ENCODE peak calls at places on chromosomes 1 and 21, in eight cellular contexts. One of them, this sample, is unnamed.

GRCh38 chr1:42046772-42047552 is 106.2 kb upstream of the GUCA2B start:
- DNase-seq in H7: no peak
- DNase-seq in CD8-positive, alpha-beta T cell: no peak
- DNase-seq in OCI-LY7: no peak
- DNase-seq in thoracic aorta: no peak
- DNase-seq in GM23248: no peak
- DNase-seq in IMR-90: no peak
- DNase-seq in transverse colon: no peak
- DNase-seq in this sample: no peak

GRCh38 chr21:37671381-37671780 is 244.9 kb downstream of the KCNJ6 start:
- DNase-seq in H7: no peak
- DNase-seq in CD8-positive, alpha-beta T cell: no peak
- DNase-seq in OCI-LY7: no peak
- DNase-seq in thoracic aorta: no peak
- DNase-seq in GM23248: no peak
- DNase-seq in IMR-90: no peak
- DNase-seq in transverse colon: no peak
- DNase-seq in this sample: no peak

GRCh38 chr1:169615803-169616202 is 14.1 kb downstream of the SELP start:
- DNase-seq in H7: no peak
- DNase-seq in CD8-positive, alpha-beta T cell: no peak
- DNase-seq in OCI-LY7: no peak
- DNase-seq in thoracic aorta: no peak
- DNase-seq in GM23248: no peak
- DNase-seq in IMR-90: no peak
- DNase-seq in transverse colon: no peak
- DNase-seq in this sample: no peak

GRCh38 chr1:226825037-226825745 is 45.2 kb upstream of the PSEN2 start:
- DNase-seq in H7: no peak
- DNase-seq in CD8-positive, alpha-beta T cell: no peak
- DNase-seq in OCI-LY7: no peak
- DNase-seq in thoracic aorta: no peak
- DNase-seq in GM23248: no peak
- DNase-seq in IMR-90: no peak
- DNase-seq in transverse colon: no peak
- DNase-seq in this sample: no peak

GRCh38 chr1:168291222-168291824 is 10.6 kb downstream of the TBX19 start:
- DNase-seq in H7: peak; percentile 18
- DNase-seq in CD8-positive, alpha-beta T cell: no peak
- DNase-seq in OCI-LY7: no peak
- DNase-seq in thoracic aorta: no peak
- DNase-seq in GM23248: no peak
- DNase-seq in IMR-90: no peak
- DNase-seq in transverse colon: no peak
- DNase-seq in this sample: no peak

GRCh38 chr1:107707111-107707510 is 257.9 kb downstream of the VAV3 start:
- DNase-seq in H7: no peak
- DNase-seq in CD8-positive, alpha-beta T cell: no peak
- DNase-seq in OCI-LY7: peak; percentile 47
- DNase-seq in thoracic aorta: no peak
- DNase-seq in GM23248: no peak
- DNase-seq in IMR-90: no peak
- DNase-seq in transverse colon: no peak
- DNase-seq in this sample: no peak

GRCh38 chr21:35368326-35368725 is 319.2 kb upstream of the RUNX1 start:
- DNase-seq in H7: no peak
- DNase-seq in CD8-positive, alpha-beta T cell: no peak
- DNase-seq in OCI-LY7: no peak
- DNase-seq in thoracic aorta: no peak
- DNase-seq in GM23248: no peak
- DNase-seq in IMR-90: no peak
- DNase-seq in transverse colon: no peak
- DNase-seq in this sample: no peak

GRCh38 chr1:74528123-74528522 is 15.7 kb upstream of the LRRC53 start:
- DNase-seq in H7: no peak
- DNase-seq in CD8-positive, alpha-beta T cell: no peak
- DNase-seq in OCI-LY7: no peak
- DNase-seq in thoracic aorta: no peak
- DNase-seq in GM23248: no peak
- DNase-seq in IMR-90: no peak
- DNase-seq in transverse colon: no peak
- DNase-seq in this sample: no peak

GRCh38 chr1:34681481-34682451 is 73.1 kb upstream of the GJB5 start:
- DNase-seq in H7: peak; percentile 79
- DNase-seq in CD8-positive, alpha-beta T cell: no peak
- DNase-seq in OCI-LY7: peak; percentile 47
- DNase-seq in thoracic aorta: no peak
- DNase-seq in GM23248: peak; percentile 45
- DNase-seq in IMR-90: peak; percentile 28
- DNase-seq in transverse colon: peak; percentile 76
- DNase-seq in this sample: peak; percentile 35

GRCh38 chr1:1827089-1827433 is 48.8 kb upstream of the NADK start:
- DNase-seq in H7: no peak
- DNase-seq in CD8-positive, alpha-beta T cell: no peak
- DNase-seq in OCI-LY7: no peak
- DNase-seq in thoracic aorta: no peak
- DNase-seq in GM23248: peak; percentile 60
- DNase-seq in IMR-90: no peak
- DNase-seq in transverse colon: no peak
- DNase-seq in this sample: no peak

GRCh38 chr1:203199481-203200058 is 13.1 kb upstream of the CHI3L1 start:
- DNase-seq in H7: no peak
- DNase-seq in CD8-positive, alpha-beta T cell: no peak
- DNase-seq in OCI-LY7: no peak
- DNase-seq in thoracic aorta: no peak
- DNase-seq in GM23248: peak; percentile 84
- DNase-seq in IMR-90: peak; percentile 70
- DNase-seq in transverse colon: no peak
- DNase-seq in this sample: no peak

GRCh38 chr1:203199002-203199401 is 12.5 kb upstream of the CHI3L1 start:
- DNase-seq in H7: no peak
- DNase-seq in CD8-positive, alpha-beta T cell: no peak
- DNase-seq in OCI-LY7: no peak
- DNase-seq in thoracic aorta: no peak
- DNase-seq in GM23248: no peak
- DNase-seq in IMR-90: no peak
- DNase-seq in transverse colon: no peak
- DNase-seq in this sample: no peak

GRCh38 chr1:203201516-203202205 is 15.2 kb upstream of the CHI3L1 start:
- DNase-seq in H7: no peak
- DNase-seq in CD8-positive, alpha-beta T cell: no peak
- DNase-seq in OCI-LY7: no peak
- DNase-seq in thoracic aorta: no peak
- DNase-seq in GM23248: no peak
- DNase-seq in IMR-90: no peak
- DNase-seq in transverse colon: no peak
- DNase-seq in this sample: no peak

GRCh38 chr1:203200916-203201315 is 14.4 kb upstream of the CHI3L1 start:
- DNase-seq in H7: no peak
- DNase-seq in CD8-positive, alpha-beta T cell: no peak
- DNase-seq in OCI-LY7: no peak
- DNase-seq in thoracic aorta: no peak
- DNase-seq in GM23248: no peak
- DNase-seq in IMR-90: no peak
- DNase-seq in transverse colon: no peak
- DNase-seq in this sample: no peak

GRCh38 chr1:203200059-203200553 is 13.6 kb upstream of the CHI3L1 start:
- DNase-seq in H7: no peak
- DNase-seq in CD8-positive, alpha-beta T cell: no peak
- DNase-seq in OCI-LY7: no peak
- DNase-seq in thoracic aorta: no peak
- DNase-seq in GM23248: peak; percentile 90
- DNase-seq in IMR-90: peak; percentile 81
- DNase-seq in transverse colon: no peak
- DNase-seq in this sample: peak; percentile 94
- H3K4me3 ChIP-seq in H7: no peak overlapping the region
- H3K4me3 ChIP-seq in CD8-positive, alpha-beta T cell: no peak overlapping the region
- H3K4me3 ChIP-seq in OCI-LY7: no peak overlapping the region
- H3K4me3 ChIP-seq in thoracic aorta: no peak overlapping the region
- H3K4me3 ChIP-seq in GM23248: peak overlapping the region; percentile 20
- H3K4me3 ChIP-seq in IMR-90: no peak overlapping the region
- H3K4me3 ChIP-seq in transverse colon: no peak overlapping the region
- H3K4me3 ChIP-seq in this sample: no peak overlapping the region

GRCh38 chr1:29945426-29945825 is 709.1 kb downstream of the PTPRU start:
- DNase-seq in H7: peak; percentile 62
- DNase-seq in CD8-positive, alpha-beta T cell: no peak
- DNase-seq in OCI-LY7: no peak
- DNase-seq in thoracic aorta: no peak
- DNase-seq in GM23248: no peak
- DNase-seq in IMR-90: no peak
- DNase-seq in transverse colon: no peak
- DNase-seq in this sample: no peak

GRCh38 chr1:29953938-29954337 is 717.6 kb downstream of the PTPRU start:
- DNase-seq in H7: no peak
- DNase-seq in CD8-positive, alpha-beta T cell: no peak
- DNase-seq in OCI-LY7: no peak
- DNase-seq in thoracic aorta: no peak
- DNase-seq in GM23248: no peak
- DNase-seq in IMR-90: no peak
- DNase-seq in transverse colon: no peak
- DNase-seq in this sample: no peak

GRCh38 chr1:29946057-29946456 is 709.7 kb downstream of the PTPRU start:
- DNase-seq in H7: peak; percentile 56
- DNase-seq in CD8-positive, alpha-beta T cell: no peak
- DNase-seq in OCI-LY7: no peak
- DNase-seq in thoracic aorta: no peak
- DNase-seq in GM23248: no peak
- DNase-seq in IMR-90: no peak
- DNase-seq in transverse colon: no peak
- DNase-seq in this sample: no peak

GRCh38 chr1:29944253-29944652 is 707.9 kb downstream of the PTPRU start:
- DNase-seq in H7: no peak
- DNase-seq in CD8-positive, alpha-beta T cell: no peak
- DNase-seq in OCI-LY7: no peak
- DNase-seq in thoracic aorta: no peak
- DNase-seq in GM23248: no peak
- DNase-seq in IMR-90: no peak
- DNase-seq in transverse colon: no peak
- DNase-seq in this sample: no peak

DNA sequence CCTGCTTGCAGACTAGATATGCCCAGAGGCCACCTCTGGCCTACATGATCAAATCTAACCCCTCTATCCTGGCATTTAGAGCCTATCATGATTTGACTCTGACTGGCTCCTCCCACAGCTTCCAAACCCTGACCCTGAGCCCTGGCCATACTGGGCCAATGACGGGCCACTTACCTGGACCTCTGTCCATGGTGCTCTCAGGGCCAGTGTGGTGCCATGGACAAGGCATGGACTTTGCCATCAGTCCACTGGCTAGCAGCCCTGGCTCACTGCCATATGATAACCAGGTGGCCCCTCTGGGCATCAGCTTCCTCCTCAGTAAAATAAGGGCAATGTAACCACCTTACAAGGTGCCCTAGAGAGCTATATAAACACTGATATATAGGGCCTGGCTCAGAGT is 713.4 kb downstream of the PTPRU start:
- DNase-seq in H7: no peak
- DNase-seq in CD8-positive, alpha-beta T cell: no peak
- DNase-seq in OCI-LY7: no peak
- DNase-seq in thoracic aorta: no peak
- DNase-seq in GM23248: no peak
- DNase-seq in IMR-90: no peak
- DNase-seq in transverse colon: no peak
- DNase-seq in this sample: no peak
- H3K4me3 ChIP-seq in H7: no peak overlapping the region
- H3K4me3 ChIP-seq in CD8-positive, alpha-beta T cell: no peak overlapping the region
- H3K4me3 ChIP-seq in OCI-LY7: no peak overlapping the region
- H3K4me3 ChIP-seq in thoracic aorta: no peak overlapping the region
- H3K4me3 ChIP-seq in GM23248: no peak overlapping the region
- H3K4me3 ChIP-seq in IMR-90: no peak overlapping the region
- H3K4me3 ChIP-seq in transverse colon: no peak overlapping the region
- H3K4me3 ChIP-seq in this sample: no peak overlapping the region

GRCh38 chr1:44617703-44618029 is 56.6 kb downstream of the TMEM53 start:
- DNase-seq in H7: peak; percentile 69
- DNase-seq in CD8-positive, alpha-beta T cell: no peak
- DNase-seq in OCI-LY7: no peak
- DNase-seq in thoracic aorta: no peak
- DNase-seq in GM23248: no peak
- DNase-seq in IMR-90: no peak
- DNase-seq in transverse colon: no peak
- DNase-seq in this sample: no peak

GRCh38 chr1:44620072-44620471 is 54.2 kb downstream of the TMEM53 start:
- DNase-seq in H7: no peak
- DNase-seq in CD8-positive, alpha-beta T cell: no peak
- DNase-seq in OCI-LY7: no peak
- DNase-seq in thoracic aorta: no peak
- DNase-seq in GM23248: no peak
- DNase-seq in IMR-90: no peak
- DNase-seq in transverse colon: no peak
- DNase-seq in this sample: no peak

GRCh38 chr1:44616284-44616990 is 57.8 kb downstream of the TMEM53 start:
- DNase-seq in H7: peak; percentile 79
- DNase-seq in CD8-positive, alpha-beta T cell: no peak
- DNase-seq in OCI-LY7: no peak
- DNase-seq in thoracic aorta: no peak
- DNase-seq in GM23248: no peak
- DNase-seq in IMR-90: no peak
- DNase-seq in transverse colon: no peak
- DNase-seq in this sample: no peak

GRCh38 chr1:44619261-44619900 is 54.9 kb downstream of the TMEM53 start:
- DNase-seq in H7: peak; percentile 62
- DNase-seq in CD8-positive, alpha-beta T cell: no peak
- DNase-seq in OCI-LY7: no peak
- DNase-seq in thoracic aorta: no peak
- DNase-seq in GM23248: peak; percentile 91
- DNase-seq in IMR-90: peak; percentile 49
- DNase-seq in transverse colon: no peak
- DNase-seq in this sample: peak; percentile 93

DNA sequence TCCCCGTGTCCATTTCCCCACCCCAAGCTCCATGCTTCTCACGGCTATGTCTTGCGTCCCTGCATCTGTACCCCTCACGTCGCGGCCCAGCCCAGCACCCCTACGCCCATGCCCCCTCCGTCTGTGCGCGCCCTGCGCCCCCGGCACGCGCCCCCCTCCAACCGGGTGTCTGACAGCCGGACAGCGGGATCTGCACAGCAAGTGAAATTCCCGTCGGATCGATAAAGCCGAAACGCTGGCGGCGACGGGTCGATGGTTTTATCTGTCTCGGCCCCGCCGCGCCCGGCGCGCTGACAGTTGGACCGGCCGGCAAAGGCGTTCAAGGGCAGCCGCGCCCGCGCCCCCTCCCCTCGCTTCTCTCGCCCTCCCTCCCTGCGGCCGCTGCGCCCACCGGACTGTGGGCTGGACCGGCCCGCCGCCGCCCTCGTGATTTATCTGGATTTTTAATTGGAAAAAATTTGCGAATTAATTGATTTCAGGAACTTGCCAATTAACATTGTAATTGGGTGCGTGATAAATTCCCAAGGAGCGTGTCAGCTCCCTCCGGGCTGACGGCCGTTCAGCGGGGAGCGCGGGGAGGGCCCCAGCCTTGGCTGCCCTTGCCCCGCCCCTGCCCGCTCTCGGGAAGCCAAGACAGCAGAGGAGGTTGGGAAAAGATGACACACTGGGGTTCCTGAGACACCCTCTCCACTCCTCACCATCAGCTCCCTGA is 57.1 kb downstream of the TMEM53 start:
- DNase-seq in H7: peak; percentile 90
- DNase-seq in CD8-positive, alpha-beta T cell: no peak
- DNase-seq in OCI-LY7: no peak
- DNase-seq in thoracic aorta: no peak
- DNase-seq in GM23248: peak; percentile 92
- DNase-seq in IMR-90: peak; percentile 34
- DNase-seq in transverse colon: peak; percentile 26
- DNase-seq in this sample: peak; percentile 69
- H3K4me3 ChIP-seq in H7: peak overlapping the region; percentile 34
- H3K4me3 ChIP-seq in CD8-positive, alpha-beta T cell: no peak overlapping the region
- H3K4me3 ChIP-seq in OCI-LY7: no peak overlapping the region
- H3K4me3 ChIP-seq in thoracic aorta: peak overlapping the region; percentile 50
- H3K4me3 ChIP-seq in GM23248: peak overlapping the region; percentile 78
- H3K4me3 ChIP-seq in IMR-90: peak overlapping the region; percentile 38
- H3K4me3 ChIP-seq in transverse colon: peak overlapping the region; percentile 11
- H3K4me3 ChIP-seq in this sample: peak overlapping the region; percentile 41

GRCh38 chr1:152109231-152109997 is 5.8 kb downstream of the TCHH start:
- DNase-seq in H7: peak; percentile 14
- DNase-seq in CD8-positive, alpha-beta T cell: no peak
- DNase-seq in OCI-LY7: no peak
- DNase-seq in thoracic aorta: no peak
- DNase-seq in GM23248: peak; percentile 49
- DNase-seq in IMR-90: peak; percentile 6
- DNase-seq in transverse colon: no peak
- DNase-seq in this sample: no peak
- H3K4me3 ChIP-seq in H7: no peak overlapping the region
- H3K4me3 ChIP-seq in CD8-positive, alpha-beta T cell: peak overlapping the region; percentile 61
- H3K4me3 ChIP-seq in OCI-LY7: no peak overlapping the region
- H3K4me3 ChIP-seq in thoracic aorta: peak overlapping the region; percentile 77
- H3K4me3 ChIP-seq in GM23248: peak overlapping the region; percentile 73
- H3K4me3 ChIP-seq in IMR-90: peak overlapping the region; percentile 19
- H3K4me3 ChIP-seq in transverse colon: peak overlapping the region; percentile 36
- H3K4me3 ChIP-seq in this sample: no peak overlapping the region

This sample was measured in fibroblast of mammary gland.